ENCODE peak calls at places on chromosomes 1 and 21, in nine cellular contexts. V is astrocyte of the spinal cord, B is activated gamma-delta T cell, U is neuronal stem cell, T is neural progenitor cell, G is ACHN, M is pancreas, A is fibroblast of pulmonary artery, J is bronchial epithelial cell. O is an unnamed sample.

GRCh38 chr1:210800756-210801155 is 333.2 kb downstream of the KCNH1 start:
- DNase-seq in G (no peak), T (no peak), J (no peak), U (no peak), M (no peak), A (no peak), B (no peak), V (no peak), O (no peak)

GRCh38 chr21:45328198-45329087 is 40.7 kb upstream of the POFUT2 start:
- DNase-seq in M (no peak), U (no peak), J (no peak), T (no peak), B (no peak), A (no peak), V (no peak), G (peak), O (no peak)

GRCh38 chr1:178354816-178355215 is 141.9 kb downstream of the CLEC20A start:
- DNase-seq in A (no peak), J (no peak), B (no peak), M (no peak), G (no peak), T (no peak), V (no peak), U (no peak), O (no peak)

GRCh38 chr1:189149547-189150375 is 1327.9 kb downstream of the BRINP3 start:
- DNase-seq in M (peak), V (no peak), J (no peak), T (peak), A (no peak), U (no peak), B (no peak), G (no peak), O (no peak)

GRCh38 chr1:3465091-3465934 is 10.8 kb downstream of the ARHGEF16 start:
- DNase-seq in A (no peak), U (no peak), J (peak), T (no peak), M (no peak), V (no peak), G (no peak), B (no peak), O (no peak)

GRCh38 chr1:211598514-211598913 is 19.6 kb upstream of the SLC30A1 start:
- DNase-seq in A (no peak), G (no peak), U (no peak), M (no peak), B (no peak), T (no peak), V (no peak), J (no peak), O (no peak)

GRCh38 chr1:93447481-93448291 is at the start of gene FNBP1L:
- DNase-seq in B (peak), U (peak), G (peak), V (peak), J (peak), A (peak), M (peak), T (peak), O (peak)

GRCh38 chr1:169427081-169427611 is at the start of gene CCDC181:
- DNase-seq in U (peak), V (peak), M (peak), A (peak), B (no peak), T (peak), G (peak), J (peak), O (peak)

GRCh38 chr1:200837931-200838571 is 34.7 kb upstream of the GPR25 start:
- DNase-seq in A (peak), G (peak), V (peak), U (no peak), B (no peak), J (peak), M (no peak), T (no peak), O (peak)

GRCh38 chr1:182784556-182785171 is 4.9 kb upstream of the NPL start:
- DNase-seq in U (peak), B (no peak), V (peak), T (peak), M (no peak), G (peak), A (peak), J (peak), O (peak)

GRCh38 chr1:8423134-8423701 is 105.3 kb downstream of the SLC45A1 start:
- DNase-seq in T (peak), A (no peak), M (peak), J (peak), G (no peak), B (peak), V (no peak), U (no peak), O (no peak)

GRCh38 chr21:45381865-45382697 is 22.9 kb upstream of the COL18A1 start:
- DNase-seq in V (no peak), B (no peak), A (no peak), U (no peak), T (no peak), M (peak), G (no peak), J (no peak), O (no peak)

GRCh38 chr1:229388876-229389580 is 44.9 kb downstream of the ACTA1 start:
- DNase-seq in G (no peak), B (no peak), J (peak), A (peak), M (no peak), U (no peak), V (peak), T (no peak), O (peak)

GRCh38 chr1:3871451-3871805 is 14.2 kb downstream of the DFFB start:
- DNase-seq in T (no peak), M (no peak), J (no peak), V (no peak), B (no peak), U (no peak), G (no peak), A (no peak), O (no peak)